ENCODE peak calls at places on chromosomes 12 and 14, in four cellular contexts. G is neuronal stem cell, X is H1, H is mesendoderm. O is an unnamed sample. For H3K36me3, the result is how much of the 10 kb centered on the place peaks cover.

GRCh38 chr14:60944206-60944605 is 36.7 kb downstream of the TRMT5 start:
- DNase-seq in G (no peak), X (no peak), H (peak), O (no peak)

GRCh38 chr12:105418821-105419291 is 88.4 kb downstream of the C12orf75 start:
- DNase-seq in G (no peak), X (no peak), H (peak), O (no peak)

GRCh38 chr12:110249716-110250225 is 31.3 kb upstream of the ATP2A2 start:
- DNase-seq in G (no peak), X (no peak), H (no peak), O (no peak)

GRCh38 chr14:95413289-95414215 is 93.8 kb upstream of the CLMN start:
- DNase-seq in G (no peak), X (no peak), H (peak), O (no peak)

GRCh38 chr12:116718578-116719454 is 19.1 kb downstream of the SPRING1 start:
- DNase-seq in G (no peak), X (no peak), H (no peak), O (no peak)

GRCh38 chr14:95157987-95158712 is 821 bp upstream of the DICER1 start:
- DNase-seq in G (no peak), X (no peak), H (peak), O (no peak)

GRCh38 chr12:41419151-41419893 is 231.2 kb downstream of the PDZRN4 start:
- DNase-seq in G (no peak), X (no peak), H (no peak), O (no peak)

GRCh38 chr12:39990122-39991101 is 115.5 kb downstream of the SLC2A13 start:
- DNase-seq in G (no peak), X (peak), H (peak), O (peak)

GRCh38 chr12:79655036-79655435 is 35.7 kb downstream of the PAWR start:
- DNase-seq in G (no peak), X (no peak), H (peak), O (no peak)

GRCh38 chr12:57471-57980 is 9.0 kb upstream of the IQSEC3 start:
- DNase-seq in G (no peak), X (no peak), H (no peak), O (no peak)

GRCh38 chr12:107436376-107436775 is 249.2 kb upstream of the PWP1 start:
- DNase-seq in G (no peak), X (no peak), H (peak), O (no peak)

GRCh38 chr12:9634177-9634803 is 26.6 kb upstream of the KLRB1 start:
- DNase-seq in G (peak), X (peak), H (peak), O (peak)

GRCh38 chr14:54782803-54783659 is 119.6 kb downstream of the GCH1 start:
- DNase-seq in G (no peak), X (no peak), H (peak), O (no peak)

GRCh38 chr12:131428086-131428685 is 282.7 kb upstream of the SFSWAP start:
- DNase-seq in G (no peak), X (no peak), H (no peak), O (no peak)

GRCh38 chr14:51430600-51430999 is 190.6 kb downstream of the TMX1 start:
- DNase-seq in G (no peak), X (no peak), H (no peak), O (peak)

GRCh38 chr12:10392394-10392930 is 2.6 kb upstream of the KLRK1 start:
- DNase-seq in G (no peak), X (no peak), H (no peak), O (peak)

GRCh38 chr12:1716215-1716862 is 25.5 kb downstream of the ADIPOR2 start:
- DNase-seq in G (no peak), X (no peak), H (no peak), O (no peak)

GRCh38 chr12:15701212-15701611 is 88.0 kb downstream of the EPS8 start:
- DNase-seq in G (no peak), X (no peak), H (no peak), O (peak)

GRCh38 chr12:109844091-109844490 is 10.9 kb upstream of the TRPV4 start:
- DNase-seq in G (no peak), X (no peak), H (no peak), O (peak)

GRCh38 chr12:119713551-119714031 is 45.7 kb downstream of the PRKAB1 start:
- DNase-seq in G (no peak), X (no peak), H (no peak), O (no peak)

GRCh38 chr12:97530237-97530636 is 67.6 kb downstream of the RMST start:
- DNase-seq in G (no peak), X (no peak), H (peak), O (no peak)

GRCh38 chr12:47777741-47778558 is 4.9 kb downstream of the SLC48A1 start:
- DNase-seq in G (no peak), X (no peak), H (peak), O (no peak)

GRCh38 chr14:96181188-96181762 is 23.4 kb upstream of the BDKRB2 start:
- DNase-seq in G (no peak), X (no peak), H (no peak), O (no peak)

GRCh38 chr12:104386461-104386860 is 70.3 kb upstream of the CHST11 start:
- DNase-seq in G (no peak), X (no peak), H (no peak), O (no peak)

GRCh38 chr12:54032627-54033100 is at the start of gene HOXC5:
- DNase-seq in G (peak), X (peak), H (peak), O (peak)

GRCh38 chr12:65666876-65667275 is 157.4 kb upstream of the HMGA2 start:
- DNase-seq in G (no peak), X (no peak), H (peak), O (peak)

GRCh38 chr12:113860059-113860820 is 105.9 kb downstream of the RBM19 start:
- DNase-seq in G (no peak), X (peak), H (peak), O (no peak)
- H4K8ac ChIP-seq in G (no peak), X (peak), H (no peak), O (peak)

GRCh38 chr14:74888164-74889158 is 6.7 kb downstream of the DLST start:
- DNase-seq in G (no peak), X (no peak), H (peak), O (peak)
- H3K27ac ChIP-seq in G (no peak), X (no peak), H (no peak), O (no peak)

DNA sequence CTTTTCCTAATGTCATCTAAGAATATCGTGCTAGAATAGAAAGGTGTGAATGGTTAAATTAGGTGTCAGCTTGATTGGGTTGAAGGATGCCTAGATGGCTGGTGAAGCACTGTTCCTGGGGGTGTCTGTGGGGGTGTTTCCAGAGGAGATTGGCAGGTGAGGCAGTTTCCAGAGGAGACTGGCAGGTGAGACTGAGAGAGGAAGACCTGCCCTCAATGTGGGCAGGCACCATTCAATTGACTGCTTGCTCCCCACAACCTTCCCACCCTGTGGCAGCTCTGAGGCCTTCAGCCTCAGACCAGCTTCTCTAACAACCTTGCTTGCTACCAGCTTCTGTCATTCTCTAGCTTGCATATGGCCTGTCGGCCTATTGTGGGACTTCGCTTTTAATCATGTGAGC is 9.2 kb downstream of the RNASE9 start:
- DNase-seq in G (no peak), X (no peak), H (no peak), O (no peak)
- H3K36me3 ChIP-seq in G (under half), X (under half), H (under half), O (under half)

DNA sequence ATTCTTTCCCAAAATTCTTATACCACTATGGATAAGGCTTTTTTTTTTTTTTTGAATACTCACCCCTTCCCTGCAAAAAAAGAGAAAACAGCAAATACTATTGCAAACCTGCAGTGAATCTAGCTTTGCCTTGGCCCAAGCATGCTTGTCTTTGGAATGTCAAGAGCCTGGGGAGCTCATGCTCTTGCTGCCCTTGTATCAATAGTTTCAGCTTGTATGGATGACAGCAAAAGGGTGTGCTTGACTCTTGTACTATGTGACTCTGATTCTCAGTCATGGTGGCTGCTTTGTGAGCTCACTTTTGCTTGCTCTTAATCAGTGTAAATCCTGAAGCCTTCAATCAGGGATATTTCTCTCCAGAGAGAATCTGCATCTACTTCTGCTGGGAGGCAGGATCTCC is 149.2 kb downstream of the EMP1 start:
- DNase-seq in G (no peak), X (no peak), H (no peak), O (no peak)
- H4K8ac ChIP-seq in G (no peak), X (no peak), H (no peak), O (no peak)

DNA sequence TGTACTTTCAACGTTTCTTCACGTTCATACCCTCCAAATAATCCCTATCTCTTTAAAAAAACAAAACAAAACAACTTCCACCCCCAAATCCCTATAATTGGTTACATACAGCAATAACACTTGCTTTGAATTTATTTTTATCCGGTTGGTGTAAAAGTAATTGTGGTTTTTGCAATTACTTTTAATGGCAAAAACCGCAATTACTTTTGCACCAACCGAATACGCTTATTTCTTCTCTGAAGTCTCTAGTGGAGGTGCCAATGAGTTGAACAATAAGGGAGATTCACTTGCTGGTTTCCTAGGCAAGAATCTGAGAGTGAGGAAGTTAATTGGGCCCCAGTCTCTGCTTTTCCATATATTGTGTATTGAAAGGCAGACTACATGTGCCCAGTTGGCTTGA is 133.3 kb downstream of the DACT1 start:
- DNase-seq in G (no peak), X (no peak), H (peak), O (no peak)
- H3K27ac ChIP-seq in G (no peak), X (no peak), H (no peak), O (no peak)

DNA sequence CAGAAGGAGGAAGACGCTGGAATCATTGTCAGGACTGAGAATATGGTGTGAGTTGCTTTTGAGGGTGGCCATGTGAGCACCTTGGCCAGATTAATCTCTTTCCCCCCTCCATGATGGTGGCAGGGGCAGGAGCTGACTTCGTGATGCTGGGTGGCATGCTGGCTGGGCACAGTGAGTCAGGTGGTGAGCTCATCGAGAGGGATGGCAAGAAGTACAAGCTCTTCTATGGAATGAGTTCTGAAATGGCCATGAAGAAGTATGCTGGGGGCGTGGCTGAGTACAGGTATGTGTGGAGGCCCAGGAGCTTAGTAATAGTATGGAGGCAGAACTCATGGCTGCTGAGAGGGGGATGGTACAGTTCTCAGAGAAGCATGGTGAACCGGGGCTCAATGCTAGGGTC is 4.3 kb downstream of the TINF2 start:
- DNase-seq in G (no peak), X (no peak), H (peak), O (no peak)
- H3K36me3 ChIP-seq in G (under half), X (under half), H (under half), O (under half)

DNA sequence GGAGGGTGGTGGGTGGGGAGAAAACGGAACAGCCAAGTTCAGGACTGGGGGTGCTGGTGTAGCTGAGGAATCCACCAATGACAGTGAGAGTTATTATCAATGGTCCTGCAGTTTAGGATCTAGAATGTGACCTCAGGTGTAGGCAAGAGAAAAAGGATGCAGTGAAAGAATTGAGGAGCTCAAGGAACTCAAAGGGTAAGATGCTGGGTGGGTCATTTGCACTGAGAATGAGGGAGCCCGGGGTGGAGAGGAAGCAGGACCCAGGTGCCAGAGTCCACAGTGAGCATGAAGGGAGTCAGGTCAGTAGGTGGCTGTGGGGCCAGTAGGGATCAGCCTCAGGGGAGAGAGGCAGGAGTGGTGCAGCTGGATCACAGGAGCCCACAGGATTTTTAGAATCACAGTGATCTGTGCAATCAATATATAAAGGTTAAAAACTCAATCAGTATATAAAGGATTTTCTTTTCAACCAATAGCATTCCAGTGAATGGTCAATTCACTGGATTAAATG is 3.2 kb upstream of the KRT7 start:
- DNase-seq in G (no peak), X (no peak), H (no peak), O (no peak)
- H4K8ac ChIP-seq in G (no peak), X (no peak), H (no peak), O (no peak)

GRCh38 chr14:103091883-103092222 is 2.7 kb upstream of the EXOC3L4 start:
- DNase-seq in G (no peak), X (no peak), H (no peak), O (no peak)
- H3K27ac ChIP-seq in G (no peak), X (no peak), H (no peak), O (no peak)

GRCh38 chr12:112023759-112024396 is 10.7 kb downstream of the ERP29 start:
- DNase-seq in G (no peak), X (no peak), H (no peak), O (no peak)
- H3K36me3 ChIP-seq in G (under half), X (under half), H (under half), O (under half)

O was measured in mesenchymal stem cell.